ENCODE peak calls at places on chromosomes 12 and 14, in six cellular contexts. P is K562, T is endothelial cell of umbilical vein, B is H1, H is HepG2, K is WTC11. Q is an unnamed sample.

GRCh38 chr12:50018968-50019367 is 6.3 kb downstream of the RACGAP1 start:
- DNase-seq in P (no peak), H (no peak), K (no peak), B (no peak), T (no peak), Q (no peak)

GRCh38 chr14:35420036-35420811 is 15.7 kb upstream of the NFKBIA start:
- DNase-seq in K (no peak), H (no peak), T (no peak), P (no peak), B (no peak), Q (no peak)

GRCh38 chr14:72094844-72095582 is 162.8 kb downstream of the RGS6 start:
- DNase-seq in B (no peak), T (no peak), K (no peak), P (no peak), H (no peak), Q (no peak)

GRCh38 chr12:3272958-3273357 is 195.8 kb downstream of the TSPAN9 start:
- DNase-seq in P (no peak), B (no peak), H (no peak), T (no peak), K (no peak), Q (no peak)

GRCh38 chr12:48031135-48031960 is 27.1 kb upstream of the COL2A1 start:
- DNase-seq in H (no peak), P (no peak), K (no peak), B (no peak), T (no peak), Q (no peak)

GRCh38 chr12:47216150-47216677 is 136.5 kb upstream of the AMIGO2 start:
- DNase-seq in P (no peak), H (no peak), T (no peak), B (no peak), K (no peak), Q (no peak)

GRCh38 chr12:52045794-52046199 is 5.4 kb upstream of the NR4A1 start:
- DNase-seq in H (no peak), B (no peak), K (no peak), P (no peak), T (peak; percentile 42), Q (no peak)

GRCh38 chr12:110371408-110372055 is 32.0 kb downstream of the ANAPC7 start:
- DNase-seq in H (no peak), B (no peak), P (no peak), K (no peak), T (no peak), Q (no peak)

GRCh38 chr12:6322352-6322751 is 11.9 kb downstream of the PLEKHG6 start:
- DNase-seq in H (no peak), P (no peak), K (no peak), T (peak; percentile 63), B (no peak), Q (no peak)

GRCh38 chr14:71262466-71262865 is 355.2 kb downstream of the PCNX1 start:
- DNase-seq in B (no peak), T (no peak), K (no peak), P (no peak), H (no peak), Q (no peak)

GRCh38 chr12:4251228-4251891 is 22.2 kb upstream of the CCND2 start:
- DNase-seq in T (no peak), H (no peak), K (no peak), P (no peak), B (no peak), Q (no peak)

GRCh38 chr14:51386983-51387730 is 147.1 kb downstream of the TMX1 start:
- DNase-seq in P (no peak), H (no peak), T (peak; percentile 35), B (no peak), K (no peak), Q (no peak)

GRCh38 chr12:6326316-6326959 is 15.4 kb downstream of the TNFRSF1A start:
- DNase-seq in H (peak; percentile 65), P (peak; percentile 23), T (peak; percentile 49), B (peak; percentile 75), K (peak; percentile 73), Q (peak; percentile 78)

GRCh38 chr12:53737951-53738833 is 10.9 kb upstream of the CALCOCO1 start:
- DNase-seq in B (peak; percentile 92), K (peak; percentile 85), P (peak; percentile 70), T (no peak), H (no peak), Q (no peak)

DNA sequence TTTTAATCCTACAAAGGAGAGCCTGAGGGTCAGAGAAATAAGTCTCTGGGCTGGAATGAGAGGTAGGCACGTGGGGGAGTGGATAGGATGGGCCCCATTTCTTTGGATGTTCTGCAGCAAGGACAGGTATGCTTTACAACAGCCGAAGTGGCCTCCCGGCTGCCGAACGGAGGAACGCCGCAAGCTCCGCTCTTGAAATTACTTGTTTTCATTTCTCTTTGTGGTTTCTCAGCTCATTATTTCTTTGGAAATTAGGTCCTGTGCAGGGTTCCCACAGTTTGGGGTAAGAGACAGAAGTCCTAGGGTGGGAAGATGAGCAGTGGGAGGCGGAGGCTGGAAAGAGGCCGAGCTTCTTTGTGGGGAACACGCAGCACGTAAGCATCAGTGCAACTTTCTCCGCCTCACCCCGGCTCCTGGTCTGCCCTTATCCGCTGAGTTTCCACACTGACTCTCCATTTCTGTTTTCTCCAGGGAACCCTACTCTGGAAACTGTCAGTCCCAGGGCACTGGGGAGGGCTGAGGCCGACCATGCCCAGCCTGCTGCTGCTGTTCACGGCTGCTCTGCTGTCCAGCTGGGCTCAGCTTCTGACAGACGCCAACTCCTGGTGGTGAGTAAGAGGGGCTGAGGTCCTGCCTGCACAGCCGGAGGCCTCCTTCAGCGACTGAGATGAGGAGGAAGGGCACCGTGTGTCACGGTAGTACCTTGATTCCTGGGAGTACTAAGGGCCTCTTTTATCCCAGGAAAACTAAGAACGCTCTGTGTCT is 2.0 kb downstream of the WNT5B start:
- DNase-seq in P (no peak), K (peak; percentile 41), T (no peak), H (peak; percentile 24), B (peak; percentile 63), Q (no peak)
- TF ChIP-seq JUN in P (no peak), K (no peak), T (no peak), H (no peak), B (no peak), Q (no peak)

GRCh38 chr12:131831021-131831571 is 2.9 kb downstream of the MMP17 start:
- DNase-seq in K (peak; percentile 38), H (no peak), B (no peak), T (no peak), P (no peak), Q (peak; percentile 63)

GRCh38 chr12:131833288-131833895 is 5.2 kb downstream of the MMP17 start:
- DNase-seq in P (no peak), B (no peak), H (no peak), T (no peak), K (no peak), Q (no peak)

GRCh38 chr12:131833896-131834641 is 5.9 kb downstream of the MMP17 start:
- DNase-seq in T (no peak), B (peak; percentile 49), H (no peak), P (no peak), K (no peak), Q (peak; percentile 73)

GRCh38 chr12:131831635-131832041 is 3.4 kb downstream of the MMP17 start:
- DNase-seq in H (no peak), B (no peak), T (no peak), P (no peak), K (no peak), Q (peak; percentile 83)

GRCh38 chr12:131832393-131833231 is 4.4 kb downstream of the MMP17 start:
- DNase-seq in H (no peak), T (no peak), B (no peak), P (no peak), K (no peak), Q (peak; percentile 84)
- TF ChIP-seq JUN in H (no peak), T (no peak), B (no peak), P (no peak), K (no peak), Q (peak; percentile 45)

GRCh38 chr12:26113853-26114719 is 10.8 kb downstream of the BHLHE41 start:
- DNase-seq in H (peak; percentile 88), T (peak; percentile 95), K (peak; percentile 84), B (peak; percentile 89), P (peak; percentile 96), Q (peak; percentile 91)

GRCh38 chr12:26112703-26113147 is 12.1 kb downstream of the BHLHE41 start:
- DNase-seq in K (no peak), H (no peak), B (no peak), T (no peak), P (no peak), Q (no peak)

GRCh38 chr12:26112232-26112631 is 12.6 kb downstream of the BHLHE41 start:
- DNase-seq in T (no peak), B (no peak), K (no peak), P (no peak), H (no peak), Q (no peak)

GRCh38 chr12:26114720-26115406 is 10.0 kb downstream of the BHLHE41 start:
- DNase-seq in T (no peak), P (no peak), K (no peak), B (no peak), H (no peak), Q (no peak)

DNA sequence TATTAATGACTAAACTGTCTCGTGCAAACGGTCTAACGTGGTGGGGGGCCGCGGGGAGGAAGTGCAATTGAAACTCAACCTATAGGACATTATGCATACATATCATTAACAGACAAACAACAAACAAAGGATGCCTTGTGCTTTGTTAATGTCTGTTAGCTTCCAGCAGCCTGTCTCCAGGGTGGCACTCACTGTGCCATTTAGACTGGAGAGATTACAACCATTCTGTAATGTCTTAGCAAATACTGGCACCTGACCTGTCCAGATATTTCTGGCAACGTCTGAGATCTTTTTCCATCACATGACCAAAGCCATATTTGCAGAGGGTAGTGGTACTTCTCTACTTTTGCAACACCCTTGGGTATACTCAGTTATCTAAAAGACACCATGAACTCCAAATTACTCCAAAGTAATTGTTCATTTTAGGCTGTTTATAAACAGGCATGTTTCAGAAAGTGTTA is 11.6 kb downstream of the BHLHE41 start:
- DNase-seq in K (no peak), T (no peak), H (no peak), P (no peak), B (no peak), Q (no peak)
- TF ChIP-seq JUN in K (no peak), T (no peak), H (no peak), P (no peak), B (no peak), Q (no peak)

DNA sequence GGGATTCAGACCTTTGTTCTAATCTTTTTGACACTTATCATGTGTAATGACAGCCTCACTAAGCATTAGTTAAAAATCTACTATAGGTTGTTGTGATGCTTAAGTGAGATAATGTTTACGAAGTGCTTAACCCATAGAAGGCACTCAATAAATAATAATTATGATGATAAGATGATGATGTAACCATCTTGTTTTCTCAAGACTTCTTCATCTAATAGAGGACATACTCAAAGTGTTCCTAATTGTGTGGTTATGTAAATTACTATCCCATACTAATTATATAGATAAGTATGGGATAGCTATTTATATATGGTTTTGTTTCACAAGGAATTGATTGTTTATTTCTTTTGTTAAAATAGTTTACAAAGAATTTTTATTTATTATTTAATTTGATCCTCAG is 76.9 kb downstream of the MIPOL1 start:
- DNase-seq in T (no peak), B (no peak), H (no peak), P (no peak), K (no peak), Q (no peak)
- TF ChIP-seq JUN in T (no peak), B (no peak), H (no peak), P (no peak), K (no peak), Q (no peak)

Q was measured in A549.